ENCODE peak calls at places on chromosome 1, in nine cellular contexts. One of them, this sample, is unnamed.

GRCh38 chr1:41240806-41241747 is 1.0 kb downstream of the SCMH1 start:
- DNase-seq in IMR-90: peak
- DNase-seq in body of pancreas: peak
- DNase-seq in endothelial cell of umbilical vein: peak
- DNase-seq in sigmoid colon: peak
- DNase-seq in lower leg skin: peak
- DNase-seq in ovary: peak
- DNase-seq in heart left ventricle: peak
- DNase-seq in K562: no peak
- DNase-seq in this sample: peak

GRCh38 chr1:224212618-224213037 is 29.6 kb downstream of the DEGS1 start:
- DNase-seq in IMR-90: no peak
- DNase-seq in body of pancreas: no peak
- DNase-seq in endothelial cell of umbilical vein: no peak
- DNase-seq in sigmoid colon: peak
- DNase-seq in lower leg skin: no peak
- DNase-seq in ovary: no peak
- DNase-seq in heart left ventricle: no peak
- DNase-seq in K562: no peak
- DNase-seq in this sample: no peak

GRCh38 chr1:20462397-20462796 is 23.6 kb downstream of the CAMK2N1 start:
- DNase-seq in IMR-90: no peak
- DNase-seq in body of pancreas: no peak
- DNase-seq in endothelial cell of umbilical vein: no peak
- DNase-seq in sigmoid colon: no peak
- DNase-seq in lower leg skin: no peak
- DNase-seq in ovary: no peak
- DNase-seq in heart left ventricle: no peak
- DNase-seq in K562: no peak
- DNase-seq in this sample: no peak

GRCh38 chr1:22286491-22286890 is 143.6 kb upstream of the WNT4 start:
- DNase-seq in IMR-90: no peak
- DNase-seq in body of pancreas: no peak
- DNase-seq in endothelial cell of umbilical vein: no peak
- DNase-seq in sigmoid colon: no peak
- DNase-seq in lower leg skin: peak
- DNase-seq in ovary: no peak
- DNase-seq in heart left ventricle: no peak
- DNase-seq in K562: peak
- DNase-seq in this sample: no peak

GRCh38 chr1:55893155-55893554 is 678.0 kb upstream of the USP24 start:
- DNase-seq in IMR-90: peak
- DNase-seq in body of pancreas: no peak
- DNase-seq in endothelial cell of umbilical vein: peak
- DNase-seq in sigmoid colon: no peak
- DNase-seq in lower leg skin: no peak
- DNase-seq in ovary: no peak
- DNase-seq in heart left ventricle: no peak
- DNase-seq in K562: no peak
- DNase-seq in this sample: peak

GRCh38 chr1:225849905-225850304 is 32.3 kb downstream of the TMEM63A start:
- DNase-seq in IMR-90: no peak
- DNase-seq in body of pancreas: peak
- DNase-seq in endothelial cell of umbilical vein: no peak
- DNase-seq in sigmoid colon: no peak
- DNase-seq in lower leg skin: peak
- DNase-seq in ovary: peak
- DNase-seq in heart left ventricle: peak
- DNase-seq in K562: peak
- DNase-seq in this sample: peak

GRCh38 chr1:55064861-55065263 is 25.5 kb downstream of the PCSK9 start:
- DNase-seq in IMR-90: peak
- DNase-seq in body of pancreas: peak
- DNase-seq in endothelial cell of umbilical vein: peak
- DNase-seq in sigmoid colon: no peak
- DNase-seq in lower leg skin: no peak
- DNase-seq in ovary: peak
- DNase-seq in heart left ventricle: peak
- DNase-seq in K562: no peak
- DNase-seq in this sample: no peak

GRCh38 chr1:235913311-235913710 is 46.6 kb upstream of the LYST start:
- DNase-seq in IMR-90: peak
- DNase-seq in body of pancreas: no peak
- DNase-seq in endothelial cell of umbilical vein: peak
- DNase-seq in sigmoid colon: no peak
- DNase-seq in lower leg skin: no peak
- DNase-seq in ovary: no peak
- DNase-seq in heart left ventricle: no peak
- DNase-seq in K562: no peak
- DNase-seq in this sample: no peak

GRCh38 chr1:221164029-221164428 is 284.8 kb downstream of the HLX start:
- DNase-seq in IMR-90: peak
- DNase-seq in body of pancreas: no peak
- DNase-seq in endothelial cell of umbilical vein: peak
- DNase-seq in sigmoid colon: no peak
- DNase-seq in lower leg skin: no peak
- DNase-seq in ovary: no peak
- DNase-seq in heart left ventricle: no peak
- DNase-seq in K562: no peak
- DNase-seq in this sample: no peak

GRCh38 chr1:59520194-59520593 is 223.3 kb downstream of the FGGY start:
- DNase-seq in IMR-90: peak
- DNase-seq in body of pancreas: no peak
- DNase-seq in endothelial cell of umbilical vein: no peak
- DNase-seq in sigmoid colon: no peak
- DNase-seq in lower leg skin: no peak
- DNase-seq in ovary: no peak
- DNase-seq in heart left ventricle: no peak
- DNase-seq in K562: no peak
- DNase-seq in this sample: no peak

GRCh38 chr1:70720133-70720920 is 309.3 kb downstream of the CTH start:
- DNase-seq in IMR-90: no peak
- DNase-seq in body of pancreas: no peak
- DNase-seq in endothelial cell of umbilical vein: no peak
- DNase-seq in sigmoid colon: no peak
- DNase-seq in lower leg skin: no peak
- DNase-seq in ovary: no peak
- DNase-seq in heart left ventricle: no peak
- DNase-seq in K562: no peak
- DNase-seq in this sample: no peak

GRCh38 chr1:223844962-223845809 is 561 bp downstream of the TP53BP2 start:
- DNase-seq in IMR-90: peak
- DNase-seq in body of pancreas: peak
- DNase-seq in endothelial cell of umbilical vein: peak
- DNase-seq in sigmoid colon: peak
- DNase-seq in lower leg skin: peak
- DNase-seq in ovary: peak
- DNase-seq in heart left ventricle: no peak
- DNase-seq in K562: no peak
- DNase-seq in this sample: peak

GRCh38 chr1:22229374-22229773 is 86.5 kb upstream of the WNT4 start:
- DNase-seq in IMR-90: peak
- DNase-seq in body of pancreas: no peak
- DNase-seq in endothelial cell of umbilical vein: peak
- DNase-seq in sigmoid colon: no peak
- DNase-seq in lower leg skin: no peak
- DNase-seq in ovary: no peak
- DNase-seq in heart left ventricle: no peak
- DNase-seq in K562: no peak
- DNase-seq in this sample: no peak

GRCh38 chr1:54284781-54285563 is 85.0 kb downstream of the MRPL37 start:
- DNase-seq in IMR-90: no peak
- DNase-seq in body of pancreas: no peak
- DNase-seq in endothelial cell of umbilical vein: no peak
- DNase-seq in sigmoid colon: no peak
- DNase-seq in lower leg skin: no peak
- DNase-seq in ovary: no peak
- DNase-seq in heart left ventricle: no peak
- DNase-seq in K562: no peak
- DNase-seq in this sample: no peak

GRCh38 chr1:114660250-114660649 is 9.6 kb downstream of the DENND2C start:
- DNase-seq in IMR-90: no peak
- DNase-seq in body of pancreas: no peak
- DNase-seq in endothelial cell of umbilical vein: no peak
- DNase-seq in sigmoid colon: no peak
- DNase-seq in lower leg skin: no peak
- DNase-seq in ovary: no peak
- DNase-seq in heart left ventricle: no peak
- DNase-seq in K562: no peak
- DNase-seq in this sample: no peak

DNA sequence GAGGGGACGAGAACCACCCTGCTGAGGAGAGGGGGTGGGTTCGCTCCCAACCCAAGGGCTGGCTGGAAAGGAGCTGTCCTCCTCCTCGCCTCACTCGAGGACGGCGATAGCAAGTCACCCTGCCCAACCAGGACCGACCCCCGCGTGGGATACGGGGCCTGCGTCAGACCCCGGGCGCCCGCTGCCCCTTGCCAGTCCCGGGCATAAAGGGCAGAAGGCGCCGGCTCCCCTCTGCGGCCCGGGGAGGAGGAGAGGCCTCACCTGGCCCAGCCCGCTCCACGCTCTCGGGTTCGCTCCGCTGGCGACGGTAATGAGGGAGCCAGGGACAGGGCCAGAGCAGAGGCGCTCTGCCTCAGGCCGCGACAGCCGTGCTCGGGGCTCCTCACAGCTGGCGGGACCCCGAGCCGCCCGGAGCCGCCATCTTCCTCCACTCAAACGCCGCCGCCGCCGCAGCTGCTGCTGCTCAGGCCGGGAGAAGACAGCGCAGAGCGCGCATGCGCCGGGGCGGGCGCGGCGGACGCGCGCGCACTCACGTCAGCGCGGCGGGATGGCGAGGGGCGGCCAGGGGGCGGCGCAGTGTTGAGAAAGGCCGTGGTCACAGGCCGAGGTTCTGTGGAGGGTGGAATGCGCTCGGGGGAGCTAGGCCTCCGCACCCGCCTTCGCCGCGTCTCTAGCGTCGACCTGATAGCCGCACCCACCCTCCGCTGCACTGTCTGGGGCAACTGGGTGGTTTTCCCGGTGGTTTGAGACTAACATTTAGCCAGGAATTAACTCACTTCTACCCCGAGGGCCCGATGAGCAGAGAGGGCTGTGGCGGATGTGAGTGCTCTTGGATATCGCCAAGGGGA is at the start of gene FBXO42:
- DNase-seq in IMR-90: peak
- DNase-seq in body of pancreas: peak
- DNase-seq in endothelial cell of umbilical vein: peak
- DNase-seq in sigmoid colon: peak
- DNase-seq in lower leg skin: peak
- DNase-seq in ovary: peak
- DNase-seq in heart left ventricle: peak
- DNase-seq in K562: peak
- DNase-seq in this sample: peak
- TF ChIP-seq POLR2A in IMR-90: peak
- TF ChIP-seq POLR2A in body of pancreas: peak
- TF ChIP-seq POLR2A in endothelial cell of umbilical vein: peak
- TF ChIP-seq POLR2A in sigmoid colon: peak
- TF ChIP-seq POLR2A in lower leg skin: peak
- TF ChIP-seq POLR2A in ovary: peak
- TF ChIP-seq POLR2A in heart left ventricle: peak
- TF ChIP-seq POLR2A in K562: peak
- TF ChIP-seq POLR2A in this sample: peak

DNA sequence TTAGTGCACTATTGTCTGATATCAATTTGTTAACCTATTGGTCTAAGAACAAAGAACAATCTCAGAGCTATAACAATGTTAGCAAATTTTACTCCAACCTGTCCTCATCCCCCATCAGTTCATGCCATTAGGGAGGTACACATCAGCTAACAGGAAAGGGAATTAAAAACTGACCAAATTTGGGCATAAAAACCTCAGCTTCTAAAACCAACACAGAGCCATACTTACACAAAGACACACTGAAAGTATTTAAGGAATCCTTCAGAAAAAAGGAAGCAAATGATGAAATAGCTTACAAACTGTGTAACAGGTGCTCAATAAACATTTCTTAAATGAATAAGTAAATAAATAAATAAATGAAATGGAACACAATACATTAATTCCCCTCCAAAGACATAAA is 89.2 kb downstream of the TTLL7 start:
- DNase-seq in IMR-90: peak
- DNase-seq in body of pancreas: no peak
- DNase-seq in endothelial cell of umbilical vein: no peak
- DNase-seq in sigmoid colon: no peak
- DNase-seq in lower leg skin: no peak
- DNase-seq in ovary: no peak
- DNase-seq in heart left ventricle: no peak
- DNase-seq in K562: no peak
- DNase-seq in this sample: no peak
- TF ChIP-seq POLR2A in IMR-90: no peak
- TF ChIP-seq POLR2A in body of pancreas: no peak
- TF ChIP-seq POLR2A in endothelial cell of umbilical vein: no peak
- TF ChIP-seq POLR2A in sigmoid colon: no peak
- TF ChIP-seq POLR2A in lower leg skin: no peak
- TF ChIP-seq POLR2A in ovary: no peak
- TF ChIP-seq POLR2A in heart left ventricle: no peak
- TF ChIP-seq POLR2A in K562: no peak
- TF ChIP-seq POLR2A in this sample: no peak

GRCh38 chr1:16367258-16367967 is 371 bp downstream of the SZRD1 start:
- DNase-seq in IMR-90: peak
- DNase-seq in body of pancreas: peak
- DNase-seq in endothelial cell of umbilical vein: peak
- DNase-seq in sigmoid colon: peak
- DNase-seq in lower leg skin: peak
- DNase-seq in ovary: peak
- DNase-seq in heart left ventricle: peak
- DNase-seq in K562: peak
- DNase-seq in this sample: peak
- TF ChIP-seq POLR2A in IMR-90: peak
- TF ChIP-seq POLR2A in body of pancreas: no peak
- TF ChIP-seq POLR2A in endothelial cell of umbilical vein: peak
- TF ChIP-seq POLR2A in sigmoid colon: peak
- TF ChIP-seq POLR2A in lower leg skin: peak
- TF ChIP-seq POLR2A in ovary: peak
- TF ChIP-seq POLR2A in heart left ventricle: peak
- TF ChIP-seq POLR2A in K562: peak
- TF ChIP-seq POLR2A in this sample: peak

DNA sequence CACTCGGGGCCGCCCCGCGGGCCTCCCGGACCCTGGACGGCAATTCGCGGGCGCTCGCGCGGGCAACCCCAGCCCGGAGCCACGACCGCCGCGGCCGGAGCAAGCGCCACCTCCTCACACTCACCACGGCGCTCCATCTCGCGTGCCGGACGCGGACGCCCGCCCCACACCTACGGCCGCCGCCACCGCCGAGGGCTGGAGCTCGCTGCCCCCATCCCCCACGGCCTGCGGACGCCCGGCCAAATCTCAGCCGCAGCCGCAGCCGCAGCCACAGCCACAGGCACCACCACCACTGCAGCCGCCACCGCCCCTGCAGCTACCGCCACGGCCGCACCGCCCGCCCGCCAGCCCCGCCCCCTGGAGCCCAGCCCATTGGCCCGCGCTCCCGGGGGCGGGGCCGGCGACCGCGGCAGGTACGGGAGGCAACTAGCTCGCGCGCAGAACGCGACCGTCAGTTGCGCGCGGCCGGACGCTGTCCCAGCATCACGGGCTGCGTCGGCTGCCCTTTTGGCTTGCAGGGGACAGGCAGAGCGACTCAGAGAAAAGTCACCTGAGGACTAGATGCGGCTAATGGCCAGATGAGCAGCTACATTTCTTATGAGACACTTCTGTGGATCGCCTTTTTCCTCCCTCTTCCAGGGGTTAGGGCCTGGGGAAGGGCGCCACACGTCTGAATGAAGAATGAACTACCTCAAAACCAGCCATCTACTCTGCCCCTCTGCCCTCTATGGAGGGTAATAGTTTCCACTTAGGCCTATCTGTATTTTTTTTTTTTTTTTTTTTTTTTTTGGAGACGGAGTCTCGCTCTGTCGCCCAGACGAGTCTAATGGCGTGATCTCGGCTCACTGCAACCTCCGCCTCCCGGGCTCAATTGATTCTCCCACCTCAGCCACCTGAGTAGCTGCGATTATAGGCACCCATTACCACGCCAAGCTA is at the start of gene ARHGAP29:
- DNase-seq in IMR-90: peak
- DNase-seq in body of pancreas: peak
- DNase-seq in endothelial cell of umbilical vein: peak
- DNase-seq in sigmoid colon: peak
- DNase-seq in lower leg skin: peak
- DNase-seq in ovary: peak
- DNase-seq in heart left ventricle: peak
- DNase-seq in K562: peak
- DNase-seq in this sample: peak
- TF ChIP-seq POLR2A in IMR-90: no peak
- TF ChIP-seq POLR2A in body of pancreas: peak
- TF ChIP-seq POLR2A in endothelial cell of umbilical vein: peak
- TF ChIP-seq POLR2A in sigmoid colon: no peak
- TF ChIP-seq POLR2A in lower leg skin: peak
- TF ChIP-seq POLR2A in ovary: peak
- TF ChIP-seq POLR2A in heart left ventricle: peak
- TF ChIP-seq POLR2A in K562: no peak
- TF ChIP-seq POLR2A in this sample: no peak

This sample was measured in erythroblast.